ENCODE peak calls at places on chromosomes 5 and 9, in four cellular contexts. D is RKO; L is activated CD4-positive, alpha-beta T cell treated with anti-CD3 and anti-CD28 coated beads, Interleukin-2, amount 50 U/mL, for 1 hour; E is DMS153. W is an unnamed sample.

GRCh38 chr5:59099270-59099994 is 516.6 kb downstream of the RAB3C start:
- DNase-seq in E (no peak), L (peak; percentile 3), D (peak; percentile 86), W (no peak)

GRCh38 chr5:39024005-39024404 is 50.2 kb downstream of the RICTOR start:
- DNase-seq in E (no peak), D (no peak), L (no peak), W (no peak)

GRCh38 chr5:167851416-167851815 is 440.0 kb upstream of the WWC1 start:
- DNase-seq in E (no peak), L (no peak), D (no peak), W (no peak)

GRCh38 chr5:135490245-135491037 is 38.3 kb upstream of the TIFAB start:
- DNase-seq in D (no peak), L (no peak), E (no peak), W (no peak)

GRCh38 chr5:1211701-1212100 is 10.3 kb downstream of the SLC6A19 start:
- DNase-seq in L (no peak), D (no peak), E (no peak), W (no peak)

GRCh38 chr5:157286761-157287211 is 20.9 kb downstream of the CYFIP2 start:
- DNase-seq in D (no peak), L (no peak), E (no peak), W (no peak)

GRCh38 chr9:95132406-95133350 is 184.8 kb downstream of the FANCC start:
- DNase-seq in L (no peak), D (no peak), E (no peak), W (no peak)

GRCh38 chr5:60463179-60463868 is 236.6 kb downstream of the DEPDC1B start:
- DNase-seq in L (no peak), E (no peak), D (no peak), W (no peak)

GRCh38 chr5:81525690-81526089 is 131.8 kb upstream of the ACOT12 start:
- DNase-seq in D (no peak), L (no peak), E (no peak), W (no peak)

GRCh38 chr5:112822456-112822855 is 38.6 kb upstream of the SRP19 start:
- DNase-seq in D (no peak), L (no peak), E (no peak), W (no peak)

GRCh38 chr5:73768-74502 is 18.0 kb upstream of the PLEKHG4B start:
- DNase-seq in L (no peak), E (no peak), D (no peak), W (no peak)

GRCh38 chr9:88258012-88258411 is 119.7 kb upstream of the SPATA31C2 start:
- DNase-seq in L (no peak), D (no peak), E (no peak), W (no peak)

GRCh38 chr9:114220129-114220541 is 64.8 kb downstream of the COL27A1 start:
- DNase-seq in L (no peak), D (no peak), E (no peak), W (no peak)

GRCh38 chr9:137680445-137681358 is 61.9 kb downstream of the EHMT1 start:
- DNase-seq in E (no peak), D (no peak), L (no peak), W (no peak)

GRCh38 chr5:142275496-142275895 is 49.3 kb downstream of the SPRY4 start:
- DNase-seq in L (no peak), D (no peak), E (no peak), W (no peak)